ENCODE peak calls at places on chromosomes 7 and 10, in ten cellular contexts. G is stimulated activated CD4-positive, alpha-beta T cell treated with anti-CD3 and anti-CD28 coated beads, Interleukin-4, amount 100 ng/mL, for 4 hours; D is activated naive CD8-positive, alpha-beta T cell treated with anti-CD3 and anti-CD28 coated beads for 36 hours; Q is progenitor cell of endocrine pancreas; Y is GM03348; Z is GM04504; A is hippocampal formation; U is RPMI7951; X is SK-N-SH; H is NCI-H1417. V is an unnamed sample.

GRCh38 chr10:72173267-72173634 is 42.6 kb upstream of the ANAPC16 start:
- DNase-seq in Q (no peak), D (no peak), G (no peak), U (peak), Y (no peak), Z (no peak), X (no peak), A (no peak), H (no peak), V (no peak)

GRCh38 chr10:125407000-125407502 is 246.7 kb upstream of the CTBP2 start:
- DNase-seq in G (no peak), D (no peak), Z (peak), Y (no peak), A (no peak), U (peak), Q (no peak), H (peak), X (no peak), V (no peak)

GRCh38 chr10:111990734-111991133 is 192.8 kb downstream of the GPAM start:
- DNase-seq in G (no peak), Z (no peak), A (no peak), D (no peak), X (peak), U (no peak), Q (no peak), H (no peak), Y (peak), V (no peak)

GRCh38 chr10:102027261-102027660 is 28.7 kb downstream of the ARMH3 start:
- DNase-seq in U (no peak), H (no peak), G (no peak), Y (no peak), Z (no peak), X (no peak), D (no peak), A (no peak), Q (no peak), V (no peak)

GRCh38 chr10:58480321-58480720 is 32.4 kb upstream of the BICC1 start:
- DNase-seq in Z (no peak), G (no peak), D (no peak), Y (no peak), U (no peak), H (no peak), X (no peak), Q (no peak), A (no peak), V (no peak)

GRCh38 chr7:69739906-69740545 is 141.8 kb downstream of the AUTS2 start:
- DNase-seq in X (peak), U (no peak), Q (no peak), A (no peak), H (no peak), Y (peak), Z (peak), G (no peak), D (no peak), V (no peak)

GRCh38 chr7:8260871-8261707 is 878 bp downstream of the ICA1 start:
- DNase-seq in H (peak), D (peak), Q (peak), A (peak), U (peak), G (no peak), X (peak), Z (no peak), Y (peak), V (no peak)

GRCh38 chr7:135262623-135263320 is 29.1 kb downstream of the STRA8 start:
- DNase-seq in G (no peak), A (no peak), D (no peak), Z (no peak), U (no peak), H (no peak), X (no peak), Q (no peak), Y (no peak), V (no peak)

GRCh38 chr7:98745722-98746318 is 124.0 kb downstream of the TMEM130 start:
- DNase-seq in U (peak), X (peak), A (no peak), Z (peak), G (peak), Y (peak), D (peak), Q (peak), H (peak), V (peak)

GRCh38 chr7:151485006-151485732 is 34.5 kb downstream of the RHEB start:
- DNase-seq in X (no peak), Y (peak), D (no peak), Q (no peak), Z (peak), U (peak), G (peak), H (no peak), A (peak), V (no peak)

GRCh38 chr10:17689137-17689536 is 45.2 kb downstream of the STAM start:
- DNase-seq in D (no peak), X (no peak), Y (no peak), H (no peak), A (no peak), Z (no peak), Q (no peak), U (no peak), G (no peak), V (no peak)

GRCh38 chr7:26891400-26892355 is 27.3 kb upstream of the SKAP2 start:
- DNase-seq in G (no peak), Y (peak), U (peak), Z (no peak), Q (no peak), X (no peak), D (no peak), H (no peak), A (no peak), V (no peak)

GRCh38 chr10:103616705-103617361 is 123.3 kb downstream of the NEURL1 start:
- DNase-seq in Y (peak), D (no peak), A (no peak), H (no peak), U (no peak), Z (peak), X (no peak), Q (no peak), G (no peak), V (no peak)

GRCh38 chr10:73906524-73907447 is 4.1 kb upstream of the PLAU start:
- DNase-seq in D (no peak), X (no peak), Q (no peak), Z (peak), Y (peak), A (no peak), H (no peak), G (no peak), U (peak), V (peak)

GRCh38 chr10:69375307-69376151 is 41.2 kb downstream of the TACR2 start:
- DNase-seq in G (no peak), X (no peak), D (no peak), H (no peak), Y (peak), Q (no peak), A (peak), U (no peak), Z (no peak), V (no peak)

GRCh38 chr7:50752422-50752821 is 30.3 kb downstream of the GRB10 start:
- DNase-seq in X (no peak), Z (no peak), Q (no peak), D (no peak), Y (no peak), G (no peak), A (no peak), H (no peak), U (no peak), V (no peak)

GRCh38 chr10:132643709-132644543 is 106.3 kb downstream of the INPP5A start:
- DNase-seq in U (no peak), X (peak), D (no peak), Y (no peak), A (no peak), Q (no peak), H (no peak), G (no peak), Z (no peak), V (no peak)

GRCh38 chr7:15168489-15168888 is 265.9 kb upstream of the DGKB start:
- DNase-seq in Z (peak), U (no peak), H (no peak), D (no peak), Q (no peak), X (no peak), G (no peak), Y (no peak), A (no peak), V (no peak)

GRCh38 chr10:103712898-103713498 is 142.4 kb downstream of the SH3PXD2A start:
- DNase-seq in D (peak), Y (peak), Z (peak), X (peak), Q (peak), H (peak), A (peak), G (peak), U (peak), V (peak)

GRCh38 chr10:105769248-105770184 is 1128.4 kb downstream of the SORCS3 start:
- DNase-seq in Z (no peak), H (no peak), Y (no peak), G (no peak), U (no peak), A (no peak), Q (no peak), X (no peak), D (no peak), V (no peak)

GRCh38 chr10:62005687-62006086 is 104.2 kb downstream of the ARID5B start:
- DNase-seq in U (peak), D (no peak), Y (no peak), A (no peak), H (no peak), G (no peak), Q (no peak), X (no peak), Z (no peak), V (no peak)

GRCh38 chr7:75938921-75939320 is 24.0 kb downstream of the POR start:
- DNase-seq in Y (no peak), X (no peak), D (no peak), Z (no peak), H (peak), A (no peak), G (no peak), U (no peak), Q (no peak), V (no peak)